ENCODE peak calls at places on chromosomes 6 and 20, in ten cellular contexts. One of them, this sample, is unnamed.

GRCh38 chr20:363319-364078 is 16.6 kb downstream of the NRSN2 start:
- DNase-seq in heart left ventricle: no peak
- DNase-seq in CD4-positive, alpha-beta memory T cell: no peak
- DNase-seq in suprapubic skin: no peak
- DNase-seq in body of pancreas: no peak
- DNase-seq in testis: no peak
- DNase-seq in PC-9: peak; percentile 43
- DNase-seq in CD4-positive, alpha-beta T cell: no peak
- DNase-seq in right cardiac atrium: no peak
- DNase-seq in fibroblast of lung: no peak
- DNase-seq in this sample: no peak

GRCh38 chr6:57421503-57421902 is 104.1 kb downstream of the PRIM2 start:
- DNase-seq in heart left ventricle: no peak
- DNase-seq in CD4-positive, alpha-beta memory T cell: no peak
- DNase-seq in suprapubic skin: no peak
- DNase-seq in body of pancreas: no peak
- DNase-seq in testis: no peak
- DNase-seq in PC-9: no peak
- DNase-seq in CD4-positive, alpha-beta T cell: no peak
- DNase-seq in right cardiac atrium: no peak
- DNase-seq in fibroblast of lung: peak; percentile 6
- DNase-seq in this sample: no peak

GRCh38 chr6:138600726-138601125 is 101.4 kb upstream of the NHSL1 start:
- DNase-seq in heart left ventricle: no peak
- DNase-seq in CD4-positive, alpha-beta memory T cell: no peak
- DNase-seq in suprapubic skin: no peak
- DNase-seq in body of pancreas: no peak
- DNase-seq in testis: no peak
- DNase-seq in PC-9: no peak
- DNase-seq in CD4-positive, alpha-beta T cell: no peak
- DNase-seq in right cardiac atrium: no peak
- DNase-seq in fibroblast of lung: peak; percentile 70
- DNase-seq in this sample: peak; percentile 16

GRCh38 chr6:128487055-128487454 is 33.3 kb downstream of the PTPRK start:
- DNase-seq in heart left ventricle: no peak
- DNase-seq in CD4-positive, alpha-beta memory T cell: no peak
- DNase-seq in suprapubic skin: no peak
- DNase-seq in body of pancreas: no peak
- DNase-seq in testis: no peak
- DNase-seq in PC-9: no peak
- DNase-seq in CD4-positive, alpha-beta T cell: no peak
- DNase-seq in right cardiac atrium: no peak
- DNase-seq in fibroblast of lung: no peak
- DNase-seq in this sample: no peak

GRCh38 chr20:51275816-51276215 is 252.9 kb upstream of the KCNG1 start:
- DNase-seq in heart left ventricle: no peak
- DNase-seq in CD4-positive, alpha-beta memory T cell: no peak
- DNase-seq in suprapubic skin: no peak
- DNase-seq in body of pancreas: no peak
- DNase-seq in testis: no peak
- DNase-seq in PC-9: no peak
- DNase-seq in CD4-positive, alpha-beta T cell: no peak
- DNase-seq in right cardiac atrium: no peak
- DNase-seq in fibroblast of lung: peak; percentile 38
- DNase-seq in this sample: peak; percentile 52

GRCh38 chr6:159981591-159982245 is 12.8 kb downstream of the IGF2R start:
- DNase-seq in heart left ventricle: no peak
- DNase-seq in CD4-positive, alpha-beta memory T cell: peak; percentile 42
- DNase-seq in suprapubic skin: peak; percentile 65
- DNase-seq in body of pancreas: peak; percentile 55
- DNase-seq in testis: peak; percentile 49
- DNase-seq in PC-9: no peak
- DNase-seq in CD4-positive, alpha-beta T cell: no peak
- DNase-seq in right cardiac atrium: no peak
- DNase-seq in fibroblast of lung: peak; percentile 89
- DNase-seq in this sample: peak; percentile 55

GRCh38 chr20:58550661-58551060 is 35.5 kb upstream of the APCDD1L start:
- DNase-seq in heart left ventricle: no peak
- DNase-seq in CD4-positive, alpha-beta memory T cell: no peak
- DNase-seq in suprapubic skin: no peak
- DNase-seq in body of pancreas: peak; percentile 13
- DNase-seq in testis: peak; percentile 9
- DNase-seq in PC-9: peak; percentile 21
- DNase-seq in CD4-positive, alpha-beta T cell: no peak
- DNase-seq in right cardiac atrium: no peak
- DNase-seq in fibroblast of lung: peak; percentile 99
- DNase-seq in this sample: peak; percentile 77

GRCh38 chr6:36839819-36840379 is 655 bp upstream of the CPNE5 start:
- DNase-seq in heart left ventricle: peak; percentile 80
- DNase-seq in CD4-positive, alpha-beta memory T cell: peak; percentile 56
- DNase-seq in suprapubic skin: no peak
- DNase-seq in body of pancreas: peak; percentile 28
- DNase-seq in testis: no peak
- DNase-seq in PC-9: no peak
- DNase-seq in CD4-positive, alpha-beta T cell: peak; percentile 31
- DNase-seq in right cardiac atrium: peak; percentile 89
- DNase-seq in fibroblast of lung: no peak
- DNase-seq in this sample: no peak

GRCh38 chr20:57266251-57267157 is at the start of gene BMP7:
- DNase-seq in heart left ventricle: no peak
- DNase-seq in CD4-positive, alpha-beta memory T cell: no peak
- DNase-seq in suprapubic skin: peak; percentile 66
- DNase-seq in body of pancreas: no peak
- DNase-seq in testis: peak; percentile 28
- DNase-seq in PC-9: no peak
- DNase-seq in CD4-positive, alpha-beta T cell: no peak
- DNase-seq in right cardiac atrium: peak; percentile 64
- DNase-seq in fibroblast of lung: peak; percentile 16
- DNase-seq in this sample: no peak

GRCh38 chr20:57265649-57266250 is 691 bp downstream of the BMP7 start:
- DNase-seq in heart left ventricle: no peak
- DNase-seq in CD4-positive, alpha-beta memory T cell: no peak
- DNase-seq in suprapubic skin: peak; percentile 67
- DNase-seq in body of pancreas: no peak
- DNase-seq in testis: no peak
- DNase-seq in PC-9: no peak
- DNase-seq in CD4-positive, alpha-beta T cell: no peak
- DNase-seq in right cardiac atrium: no peak
- DNase-seq in fibroblast of lung: no peak
- DNase-seq in this sample: no peak

GRCh38 chr20:57269148-57269984 is 2.9 kb upstream of the BMP7 start:
- DNase-seq in heart left ventricle: no peak
- DNase-seq in CD4-positive, alpha-beta memory T cell: no peak
- DNase-seq in suprapubic skin: no peak
- DNase-seq in body of pancreas: no peak
- DNase-seq in testis: no peak
- DNase-seq in PC-9: no peak
- DNase-seq in CD4-positive, alpha-beta T cell: no peak
- DNase-seq in right cardiac atrium: no peak
- DNase-seq in fibroblast of lung: no peak
- DNase-seq in this sample: no peak

GRCh38 chr20:57268399-57269076 is 2.1 kb upstream of the BMP7 start:
- DNase-seq in heart left ventricle: no peak
- DNase-seq in CD4-positive, alpha-beta memory T cell: no peak
- DNase-seq in suprapubic skin: no peak
- DNase-seq in body of pancreas: no peak
- DNase-seq in testis: no peak
- DNase-seq in PC-9: no peak
- DNase-seq in CD4-positive, alpha-beta T cell: no peak
- DNase-seq in right cardiac atrium: no peak
- DNase-seq in fibroblast of lung: no peak
- DNase-seq in this sample: no peak

DNA sequence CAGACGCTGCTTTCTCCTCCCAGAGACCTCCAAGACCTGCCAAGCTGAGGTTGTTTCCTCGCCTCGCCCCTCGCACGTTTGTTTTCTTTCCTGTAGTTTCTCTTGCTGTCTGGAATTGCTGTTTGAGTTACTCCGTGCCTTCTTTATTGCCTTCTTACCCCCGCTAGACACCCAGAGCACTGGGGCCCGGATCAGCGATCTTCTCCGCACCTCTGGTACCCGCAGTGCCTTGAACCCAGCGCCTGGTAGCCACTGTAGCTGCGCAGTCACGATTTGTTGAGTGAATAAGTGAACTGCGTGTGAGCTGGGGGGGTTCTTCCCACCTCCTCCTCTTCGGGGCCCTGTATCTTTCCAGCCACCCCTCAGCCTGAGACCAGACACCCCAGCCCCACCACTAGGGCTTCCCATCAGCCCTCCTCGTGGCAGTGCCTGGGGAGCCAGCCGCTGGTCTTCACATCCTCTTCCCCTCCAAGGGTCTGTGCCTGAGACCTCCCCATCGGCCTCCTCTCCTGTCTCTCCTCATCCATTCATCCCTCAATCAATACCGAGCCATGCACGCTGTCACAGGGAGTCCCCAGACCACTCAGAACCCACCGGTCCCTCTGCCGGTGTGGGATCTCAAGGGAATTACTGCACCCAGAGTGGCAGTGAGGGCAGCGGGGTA is 849 bp upstream of the BMP7 start:
- DNase-seq in heart left ventricle: no peak
- DNase-seq in CD4-positive, alpha-beta memory T cell: no peak
- DNase-seq in suprapubic skin: no peak
- DNase-seq in body of pancreas: no peak
- DNase-seq in testis: no peak
- DNase-seq in PC-9: no peak
- DNase-seq in CD4-positive, alpha-beta T cell: no peak
- DNase-seq in right cardiac atrium: no peak
- DNase-seq in fibroblast of lung: no peak
- DNase-seq in this sample: no peak
- H3K27ac ChIP-seq in heart left ventricle: no peak overlapping the region
- H3K27ac ChIP-seq in CD4-positive, alpha-beta memory T cell: no peak overlapping the region
- H3K27ac ChIP-seq in suprapubic skin: no peak overlapping the region
- H3K27ac ChIP-seq in body of pancreas: no peak overlapping the region
- H3K27ac ChIP-seq in testis: no peak overlapping the region
- H3K27ac ChIP-seq in PC-9: no peak overlapping the region
- H3K27ac ChIP-seq in CD4-positive, alpha-beta T cell: no peak overlapping the region
- H3K27ac ChIP-seq in right cardiac atrium: no peak overlapping the region
- H3K27ac ChIP-seq in fibroblast of lung: no peak overlapping the region
- H3K27ac ChIP-seq in this sample: no peak overlapping the region

DNA sequence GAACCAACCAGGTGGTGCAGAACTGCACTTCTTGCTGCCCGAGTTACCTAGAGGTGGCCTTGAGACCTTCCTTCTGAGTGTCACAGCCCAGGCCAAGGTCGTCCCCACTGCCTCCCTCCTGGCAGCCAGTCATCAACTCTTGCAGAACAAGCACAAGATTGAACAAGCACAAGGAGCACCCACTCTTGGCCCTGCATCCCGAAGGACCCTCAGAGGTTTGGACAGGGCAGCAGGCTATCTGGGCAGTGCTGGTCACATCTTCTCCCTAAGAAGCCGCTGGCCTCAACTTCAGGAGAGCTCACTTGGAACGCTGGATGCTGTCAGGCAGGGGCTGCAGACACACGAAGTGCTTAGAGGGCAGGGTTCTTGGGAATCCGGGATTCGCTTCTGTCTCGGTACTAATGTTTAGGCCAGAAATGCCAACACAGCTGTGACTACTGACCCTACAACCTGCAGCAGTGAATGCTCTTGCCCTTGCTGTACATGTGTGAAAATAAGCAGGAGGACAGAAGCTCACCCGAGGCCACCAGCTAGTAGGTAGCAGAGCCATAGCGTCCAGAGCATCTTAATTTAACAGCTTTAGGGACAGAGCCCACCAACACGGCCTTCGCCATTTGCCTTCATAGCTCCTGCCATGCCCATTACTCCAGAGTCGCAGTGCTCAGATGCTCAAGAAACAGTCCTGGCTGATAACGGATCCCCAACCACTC is 4.0 kb upstream of the ACSS1 start:
- DNase-seq in heart left ventricle: peak; percentile 44
- DNase-seq in CD4-positive, alpha-beta memory T cell: no peak
- DNase-seq in suprapubic skin: peak; percentile 51
- DNase-seq in body of pancreas: no peak
- DNase-seq in testis: no peak
- DNase-seq in PC-9: peak; percentile 9
- DNase-seq in CD4-positive, alpha-beta T cell: no peak
- DNase-seq in right cardiac atrium: no peak
- DNase-seq in fibroblast of lung: no peak
- DNase-seq in this sample: no peak
- H3K27me3 ChIP-seq in heart left ventricle: no peaks in the 10 kb centered on the region
- H3K27me3 ChIP-seq in CD4-positive, alpha-beta memory T cell: no peaks in the 10 kb centered on the region
- H3K27me3 ChIP-seq in suprapubic skin: peaks cover 7% of the 10 kb centered on the region
- H3K27me3 ChIP-seq in body of pancreas: no peaks in the 10 kb centered on the region
- H3K27me3 ChIP-seq in testis: no peaks in the 10 kb centered on the region
- H3K27me3 ChIP-seq in PC-9: no peaks in the 10 kb centered on the region
- H3K27me3 ChIP-seq in CD4-positive, alpha-beta T cell: no peaks in the 10 kb centered on the region
- H3K27me3 ChIP-seq in right cardiac atrium: no peaks in the 10 kb centered on the region
- H3K27me3 ChIP-seq in fibroblast of lung: peaks cover 44% of the 10 kb centered on the region
- H3K27me3 ChIP-seq in this sample: peaks cover 35% of the 10 kb centered on the region

GRCh38 chr6:149031545-149032317 is 284.9 kb downstream of the UST start:
- DNase-seq in heart left ventricle: no peak
- DNase-seq in CD4-positive, alpha-beta memory T cell: no peak
- DNase-seq in suprapubic skin: no peak
- DNase-seq in body of pancreas: no peak
- DNase-seq in testis: no peak
- DNase-seq in PC-9: peak; percentile 86
- DNase-seq in CD4-positive, alpha-beta T cell: no peak
- DNase-seq in right cardiac atrium: peak; percentile 58
- DNase-seq in fibroblast of lung: peak; percentile 96
- DNase-seq in this sample: peak; percentile 93

GRCh38 chr6:149033454-149034241 is 283.9 kb upstream of the TAB2 start:
- DNase-seq in heart left ventricle: no peak
- DNase-seq in CD4-positive, alpha-beta memory T cell: no peak
- DNase-seq in suprapubic skin: no peak
- DNase-seq in body of pancreas: no peak
- DNase-seq in testis: no peak
- DNase-seq in PC-9: no peak
- DNase-seq in CD4-positive, alpha-beta T cell: no peak
- DNase-seq in right cardiac atrium: no peak
- DNase-seq in fibroblast of lung: no peak
- DNase-seq in this sample: no peak

GRCh38 chr6:149032318-149032598 is 285.3 kb upstream of the TAB2 start:
- DNase-seq in heart left ventricle: no peak
- DNase-seq in CD4-positive, alpha-beta memory T cell: no peak
- DNase-seq in suprapubic skin: no peak
- DNase-seq in body of pancreas: no peak
- DNase-seq in testis: no peak
- DNase-seq in PC-9: no peak
- DNase-seq in CD4-positive, alpha-beta T cell: no peak
- DNase-seq in right cardiac atrium: no peak
- DNase-seq in fibroblast of lung: no peak
- DNase-seq in this sample: no peak

GRCh38 chr6:149035806-149036205 is 281.7 kb upstream of the TAB2 start:
- DNase-seq in heart left ventricle: no peak
- DNase-seq in CD4-positive, alpha-beta memory T cell: no peak
- DNase-seq in suprapubic skin: no peak
- DNase-seq in body of pancreas: no peak
- DNase-seq in testis: no peak
- DNase-seq in PC-9: no peak
- DNase-seq in CD4-positive, alpha-beta T cell: no peak
- DNase-seq in right cardiac atrium: no peak
- DNase-seq in fibroblast of lung: no peak
- DNase-seq in this sample: no peak

GRCh38 chr6:149032599-149033405 is 284.7 kb upstream of the TAB2 start:
- DNase-seq in heart left ventricle: no peak
- DNase-seq in CD4-positive, alpha-beta memory T cell: no peak
- DNase-seq in suprapubic skin: no peak
- DNase-seq in body of pancreas: peak; percentile 54
- DNase-seq in testis: no peak
- DNase-seq in PC-9: peak; percentile 88
- DNase-seq in CD4-positive, alpha-beta T cell: no peak
- DNase-seq in right cardiac atrium: no peak
- DNase-seq in fibroblast of lung: peak; percentile 94
- DNase-seq in this sample: peak; percentile 85
- H3K27ac ChIP-seq in heart left ventricle: no peak overlapping the region
- H3K27ac ChIP-seq in CD4-positive, alpha-beta memory T cell: no peak overlapping the region
- H3K27ac ChIP-seq in suprapubic skin: peak overlapping the region; percentile 1
- H3K27ac ChIP-seq in body of pancreas: peak overlapping the region; percentile 59
- H3K27ac ChIP-seq in testis: peak overlapping the region; percentile 24
- H3K27ac ChIP-seq in PC-9: peak overlapping the region; percentile 94
- H3K27ac ChIP-seq in CD4-positive, alpha-beta T cell: no peak overlapping the region
- H3K27ac ChIP-seq in right cardiac atrium: no peak overlapping the region
- H3K27ac ChIP-seq in fibroblast of lung: peak overlapping the region; percentile 67
- H3K27ac ChIP-seq in this sample: peak overlapping the region; percentile 97

DNA sequence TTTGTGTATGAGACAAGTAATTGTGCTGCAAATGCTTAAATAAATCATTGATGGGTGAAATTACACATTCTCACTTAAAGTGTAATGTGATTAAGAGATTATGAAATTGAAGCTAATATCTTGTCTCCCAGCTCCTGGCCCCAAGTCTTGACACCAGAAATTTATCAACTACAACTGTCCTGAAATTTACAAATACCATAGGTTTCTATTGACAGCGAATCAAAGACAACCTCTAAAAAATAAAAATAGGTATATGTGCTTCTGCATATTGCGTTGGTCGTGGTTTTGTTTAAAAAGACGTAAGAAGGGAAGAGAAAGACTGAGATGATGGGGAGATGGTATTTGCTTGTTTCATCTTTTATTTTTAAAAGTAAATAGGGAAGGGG is 30.5 kb downstream of the TFAP2A start:
- DNase-seq in heart left ventricle: no peak
- DNase-seq in CD4-positive, alpha-beta memory T cell: no peak
- DNase-seq in suprapubic skin: no peak
- DNase-seq in body of pancreas: no peak
- DNase-seq in testis: no peak
- DNase-seq in PC-9: no peak
- DNase-seq in CD4-positive, alpha-beta T cell: no peak
- DNase-seq in right cardiac atrium: no peak
- DNase-seq in fibroblast of lung: no peak
- DNase-seq in this sample: no peak
- H3K27me3 ChIP-seq in heart left ventricle: peaks cover 43% of the 10 kb centered on the region
- H3K27me3 ChIP-seq in CD4-positive, alpha-beta memory T cell: peaks cover 70% of the 10 kb centered on the region
- H3K27me3 ChIP-seq in suprapubic skin: peaks cover 88% of the 10 kb centered on the region
- H3K27me3 ChIP-seq in body of pancreas: peaks cover 43% of the 10 kb centered on the region
- H3K27me3 ChIP-seq in testis: peaks cover 5% of the 10 kb centered on the region
- H3K27me3 ChIP-seq in PC-9: no peaks in the 10 kb centered on the region
- H3K27me3 ChIP-seq in CD4-positive, alpha-beta T cell: peaks cover 100% of the 10 kb centered on the region
- H3K27me3 ChIP-seq in right cardiac atrium: peaks cover 6% of the 10 kb centered on the region
- H3K27me3 ChIP-seq in fibroblast of lung: peaks cover 50% of the 10 kb centered on the region
- H3K27me3 ChIP-seq in this sample: peaks cover 81% of the 10 kb centered on the region

This sample was measured in brain microvascular endothelial cell.